ENCODE peak calls at places on chromosomes 12 and 14, in four cellular contexts. One of them, this sample, is unnamed.

GRCh38 chr14:79177106-79177505 is 1006.9 kb downstream of the NRXN3 start:
- DNase-seq in HCT116: no peak
- DNase-seq in GM12878: no peak
- DNase-seq in neural progenitor cell: no peak
- DNase-seq in this sample: no peak

GRCh38 chr14:103858063-103858820 is 10.9 kb upstream of the PPP1R13B start:
- DNase-seq in HCT116: no peak
- DNase-seq in GM12878: no peak
- DNase-seq in neural progenitor cell: no peak
- DNase-seq in this sample: no peak

GRCh38 chr12:47705571-47706425 is at the start of gene RPAP3:
- DNase-seq in HCT116: peak; percentile 76
- DNase-seq in GM12878: peak; percentile 65
- DNase-seq in neural progenitor cell: peak; percentile 97
- DNase-seq in this sample: peak; percentile 81

GRCh38 chr12:76455582-76456345 is 103.8 kb downstream of the OSBPL8 start:
- DNase-seq in HCT116: peak; percentile 90
- DNase-seq in GM12878: peak; percentile 33
- DNase-seq in neural progenitor cell: peak; percentile 60
- DNase-seq in this sample: peak; percentile 90

GRCh38 chr12:115433014-115433634 is 749.1 kb upstream of the TBX3 start:
- DNase-seq in HCT116: no peak
- DNase-seq in GM12878: no peak
- DNase-seq in neural progenitor cell: no peak
- DNase-seq in this sample: no peak

GRCh38 chr12:116194935-116195431 is 82.5 kb downstream of the MED13L start:
- DNase-seq in HCT116: no peak
- DNase-seq in GM12878: peak; percentile 79
- DNase-seq in neural progenitor cell: no peak
- DNase-seq in this sample: no peak

GRCh38 chr14:89672636-89673279 is 255.7 kb upstream of the FOXN3 start:
- DNase-seq in HCT116: no peak
- DNase-seq in GM12878: no peak
- DNase-seq in neural progenitor cell: no peak
- DNase-seq in this sample: no peak

GRCh38 chr14:37864861-37865718 is 269.7 kb downstream of the TTC6 start:
- DNase-seq in HCT116: no peak
- DNase-seq in GM12878: no peak
- DNase-seq in neural progenitor cell: no peak
- DNase-seq in this sample: peak; percentile 39

GRCh38 chr14:24254630-24255392 is 8.2 kb downstream of the TGM1 start:
- DNase-seq in HCT116: no peak
- DNase-seq in GM12878: no peak
- DNase-seq in neural progenitor cell: no peak
- DNase-seq in this sample: no peak

GRCh38 chr12:32106153-32106516 is 512 bp upstream of the BICD1 start:
- DNase-seq in HCT116: no peak
- DNase-seq in GM12878: no peak
- DNase-seq in neural progenitor cell: no peak
- DNase-seq in this sample: no peak

GRCh38 chr12:32110417-32110816 is 3.8 kb downstream of the BICD1 start:
- DNase-seq in HCT116: no peak
- DNase-seq in GM12878: no peak
- DNase-seq in neural progenitor cell: no peak
- DNase-seq in this sample: no peak

GRCh38 chr12:32108829-32109228 is 2.2 kb downstream of the BICD1 start:
- DNase-seq in HCT116: no peak
- DNase-seq in GM12878: no peak
- DNase-seq in neural progenitor cell: no peak
- DNase-seq in this sample: no peak

GRCh38 chr12:32106517-32107366 is at the start of gene BICD1:
- DNase-seq in HCT116: peak; percentile 56
- DNase-seq in GM12878: peak; percentile 32
- DNase-seq in neural progenitor cell: peak; percentile 91
- DNase-seq in this sample: peak; percentile 80

GRCh38 chr12:32107376-32108267 is 975 bp downstream of the BICD1 start:
- DNase-seq in HCT116: peak; percentile 16
- DNase-seq in GM12878: no peak
- DNase-seq in neural progenitor cell: peak; percentile 48
- DNase-seq in this sample: peak; percentile 84
- TF ChIP-seq EZH2 in HCT116: no peak
- TF ChIP-seq EZH2 in GM12878: no peak
- TF ChIP-seq EZH2 in neural progenitor cell: no peak
- TF ChIP-seq EZH2 in this sample: no peak

DNA sequence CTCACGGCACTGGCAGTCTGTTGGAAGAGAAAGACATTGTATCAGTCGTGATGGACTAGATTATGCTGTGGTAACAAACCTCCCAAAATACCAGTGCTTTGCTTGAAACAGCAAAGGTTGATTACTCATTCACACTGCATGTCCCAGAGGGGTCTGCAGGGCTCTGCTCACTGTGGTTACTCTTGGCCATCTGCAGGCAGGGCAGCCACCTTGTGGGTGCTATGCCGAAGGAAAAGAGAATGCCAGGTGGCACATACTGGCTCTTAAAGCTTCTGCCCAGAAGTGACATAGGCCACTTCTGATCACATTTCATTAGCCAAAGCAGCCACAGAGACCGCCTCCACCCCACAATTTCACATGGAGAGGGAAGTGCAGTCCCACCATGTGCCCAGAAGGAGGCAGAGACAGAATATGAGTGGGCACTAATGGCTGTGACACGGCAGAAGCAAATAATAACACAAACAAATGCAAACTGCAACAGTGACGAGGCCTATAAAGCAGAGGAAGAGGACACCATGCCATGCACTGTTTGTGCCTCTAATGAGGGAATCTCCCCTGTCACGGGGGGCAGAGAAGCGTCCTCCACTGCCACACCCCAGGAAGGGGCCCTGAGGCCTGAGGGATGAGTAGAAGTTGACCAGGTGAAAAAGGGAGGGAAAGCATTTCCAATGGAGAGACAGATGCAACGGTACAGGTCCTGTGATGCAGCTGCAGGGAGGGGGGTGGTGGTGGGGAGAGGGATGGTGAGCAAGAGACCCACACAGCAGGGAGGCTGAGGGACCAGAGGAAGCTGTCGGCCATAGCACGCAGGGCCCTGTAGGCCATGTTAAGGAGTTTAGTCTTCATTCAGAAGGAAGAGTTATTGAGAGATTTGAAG is 51.7 kb upstream of the KICS2 start:
- DNase-seq in HCT116: peak; percentile 53
- DNase-seq in GM12878: no peak
- DNase-seq in neural progenitor cell: peak; percentile 64
- DNase-seq in this sample: no peak
- H2AFZ ChIP-seq in HCT116: peak overlapping the region; percentile 28
- H2AFZ ChIP-seq in GM12878: peak overlapping the region; percentile 15
- H2AFZ ChIP-seq in neural progenitor cell: peak overlapping the region; percentile 91
- H2AFZ ChIP-seq in this sample: no peak overlapping the region

DNA sequence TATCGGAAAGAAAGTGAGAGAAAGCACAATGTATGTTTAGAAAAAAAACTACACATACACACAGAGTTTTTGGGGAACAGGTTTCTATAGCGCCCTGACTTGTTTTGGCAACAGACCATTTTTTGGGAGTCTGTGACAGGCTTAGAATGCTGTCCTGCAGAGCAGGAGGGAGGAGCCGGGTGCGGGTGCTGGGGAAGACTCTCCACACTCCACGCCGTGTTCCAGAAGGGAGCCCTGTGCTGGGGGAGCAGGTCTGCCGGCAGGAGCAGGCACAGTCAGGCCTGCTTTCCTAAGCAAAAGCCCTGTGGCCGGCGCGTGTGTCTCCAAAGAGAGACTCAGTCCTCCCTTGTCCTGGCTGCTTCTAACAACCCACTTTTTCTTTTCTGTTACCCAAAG is 26.5 kb downstream of the CD9 start:
- DNase-seq in HCT116: no peak
- DNase-seq in GM12878: no peak
- DNase-seq in neural progenitor cell: no peak
- DNase-seq in this sample: no peak
- H3K27ac ChIP-seq in HCT116: no peak overlapping the region
- H3K27ac ChIP-seq in GM12878: no peak overlapping the region
- H3K27ac ChIP-seq in neural progenitor cell: no peak overlapping the region
- H3K27ac ChIP-seq in this sample: peak overlapping the region; percentile 16

GRCh38 chr12:53955776-53956250 is 1.1 kb downstream of the HOXC12 start:
- DNase-seq in HCT116: no peak
- DNase-seq in GM12878: no peak
- DNase-seq in neural progenitor cell: no peak
- DNase-seq in this sample: no peak
- TF ChIP-seq EZH2 in HCT116: no peak
- TF ChIP-seq EZH2 in GM12878: no peak
- TF ChIP-seq EZH2 in neural progenitor cell: peak; percentile 68
- TF ChIP-seq EZH2 in this sample: peak; percentile 22

This sample was measured in astrocyte.